ENCODE peak calls at places on chromosomes 5 and 9, in ten cellular contexts. O is ELR; V is activated effector memory CD4-positive, alpha-beta T cell treated with anti-CD3 and anti-CD28 coated beads, Interleukin-2, amount 50 U/mL, for 16 hours; J is AG20443; Y is aorta; Z is amygdala; A is fibroblast of mammary gland; Q is COR-L47; G is stimulated activated naive B cell treated with anti-CD40 and anti-IgM and Interleukin-4, amounts not matched to agents 10 μg/mL and 1 μg/mL and 100 μg/mL, for 72 hours; K is hepatic stellate cell. M is an unnamed sample.

GRCh38 chr9:113621309-113621791 is 157.8 kb downstream of the RGS3 start:
- DNase-seq in O (peak; percentile 97), V (peak; percentile 21), J (peak; percentile 92), Y (peak; percentile 94), Z (no peak), A (peak; percentile 90), Q (no peak), G (no peak), K (peak; percentile 89), M (no peak)

GRCh38 chr5:11609570-11610322 is 294.5 kb downstream of the CTNND2 start:
- DNase-seq in O (no peak), V (no peak), J (no peak), Y (no peak), Z (no peak), A (no peak), Q (no peak), G (no peak), K (no peak), M (no peak)

GRCh38 chr5:151456321-151456940 is 9.0 kb downstream of the SLC36A1 start:
- DNase-seq in O (no peak), V (no peak), J (no peak), Y (no peak), Z (no peak), A (no peak), Q (no peak), G (no peak), K (no peak), M (no peak)

GRCh38 chr5:51392689-51393199 is 9.5 kb downstream of the ISL1 start:
- DNase-seq in O (no peak), V (no peak), J (no peak), Y (no peak), Z (no peak), A (no peak), Q (no peak), G (no peak), K (no peak), M (no peak)

GRCh38 chr9:123999668-124000067 is 11.9 kb upstream of the LHX2 start:
- DNase-seq in O (no peak), V (no peak), J (peak; percentile 47), Y (no peak), Z (no peak), A (no peak), Q (no peak), G (no peak), K (no peak), M (no peak)

GRCh38 chr5:179342577-179342976 is 2.7 kb downstream of the ADAMTS2 start:
- DNase-seq in O (peak; percentile 80), V (no peak), J (peak; percentile 91), Y (no peak), Z (no peak), A (peak; percentile 79), Q (no peak), G (no peak), K (peak; percentile 78), M (no peak)

GRCh38 chr9:123338710-123339665 is 17.0 kb upstream of the CRB2 start:
- DNase-seq in O (no peak), V (peak; percentile 84), J (no peak), Y (peak; percentile 63), Z (peak; percentile 53), A (no peak), Q (no peak), G (peak; percentile 89), K (no peak), M (no peak)

GRCh38 chr5:151695464-151695863 is 8.7 kb upstream of the SPARC start:
- DNase-seq in O (no peak), V (no peak), J (no peak), Y (no peak), Z (no peak), A (no peak), Q (no peak), G (no peak), K (no peak), M (no peak)

GRCh38 chr5:132414634-132415377 is 45.3 kb downstream of the SLC22A5 start:
- DNase-seq in O (peak; percentile 78), V (no peak), J (no peak), Y (no peak), Z (no peak), A (peak; percentile 59), Q (no peak), G (no peak), K (no peak), M (no peak)

GRCh38 chr5:154971501-154971900 is 30.6 kb downstream of the MRPL22 start:
- DNase-seq in O (no peak), V (no peak), J (peak; percentile 31), Y (no peak), Z (no peak), A (peak; percentile 19), Q (no peak), G (no peak), K (no peak), M (no peak)

GRCh38 chr5:158819840-158820620 is 279.7 kb downstream of the EBF1 start:
- DNase-seq in O (peak; percentile 34), V (no peak), J (peak; percentile 79), Y (no peak), Z (no peak), A (peak; percentile 96), Q (no peak), G (peak; percentile 28), K (peak; percentile 7), M (no peak)

GRCh38 chr5:173753307-173754168 is 134.6 kb upstream of the CPEB4 start:
- DNase-seq in O (no peak), V (no peak), J (no peak), Y (no peak), Z (no peak), A (peak; percentile 15), Q (no peak), G (no peak), K (no peak), M (no peak)

GRCh38 chr5:159184858-159185381 is 24.4 kb downstream of the RNF145 start:
- DNase-seq in O (peak; percentile 97), V (peak; percentile 73), J (peak; percentile 65), Y (no peak), Z (no peak), A (peak; percentile 90), Q (no peak), G (peak; percentile 21), K (peak; percentile 35), M (no peak)

GRCh38 chr5:132296412-132297001 is 2.3 kb downstream of the SLC22A4 start:
- DNase-seq in O (no peak), V (no peak), J (no peak), Y (no peak), Z (no peak), A (peak; percentile 51), Q (no peak), G (no peak), K (no peak), M (no peak)

GRCh38 chr5:67063791-67064190 is 132.8 kb downstream of the CD180 start:
- DNase-seq in O (peak; percentile 56), V (no peak), J (no peak), Y (no peak), Z (no peak), A (peak; percentile 84), Q (no peak), G (no peak), K (no peak), M (no peak)

GRCh38 chr5:146365618-146366017 is 27.0 kb downstream of the POU4F3 start:
- DNase-seq in O (no peak), V (no peak), J (no peak), Y (no peak), Z (no peak), A (no peak), Q (no peak), G (no peak), K (no peak), M (no peak)

GRCh38 chr5:87541668-87542067 is 128.9 kb upstream of the CCNH start:
- DNase-seq in O (no peak), V (no peak), J (no peak), Y (no peak), Z (no peak), A (peak; percentile 4), Q (no peak), G (no peak), K (no peak), M (no peak)

GRCh38 chr5:181187500-181188213 is 17.3 kb downstream of the TRIM7 start:
- DNase-seq in O (peak; percentile 88), V (peak; percentile 80), J (peak; percentile 72), Y (peak; percentile 76), Z (no peak), A (peak; percentile 79), Q (no peak), G (peak; percentile 53), K (no peak), M (no peak)

M was measured in SIG-M5.